ENCODE peak calls at places on chromosomes 16 and 17, in four cellular contexts. M, P, G and V are unnamed samples.

GRCh38 chr17:81018044-81018802 is 16.7 kb upstream of the BAIAP2 start:
- DNase-seq in P (peak), M (no peak), G (no peak), V (no peak)

GRCh38 chr16:88681709-88682451 is 4.4 kb downstream of the SNAI3 start:
- DNase-seq in M (no peak), G (peak), P (no peak), V (no peak)

GRCh38 chr16:72829846-72830620 is 217.9 kb downstream of the ZFHX3 start:
- DNase-seq in P (no peak), M (no peak), G (no peak), V (no peak)

GRCh38 chr17:58637011-58637570 is 54.8 kb downstream of the TEX14 start:
- DNase-seq in P (no peak), M (no peak), G (no peak), V (no peak)

GRCh38 chr17:41049110-41049509 is 2.0 kb upstream of the KRTAP2-1 start:
- DNase-seq in G (no peak), M (no peak), P (peak), V (no peak)

GRCh38 chr16:50611332-50611934 is 63.2 kb downstream of the NKD1 start:
- DNase-seq in P (peak), M (no peak), G (no peak), V (peak)

GRCh38 chr16:57859331-57859730 is 57.0 kb upstream of the KIFC3 start:
- DNase-seq in G (no peak), M (no peak), P (peak), V (peak)

GRCh38 chr17:43713494-43714162 is 45.0 kb downstream of the SOST start:
- DNase-seq in P (peak), G (no peak), M (no peak), V (peak)

GRCh38 chr17:2948721-2949468 is 114.5 kb downstream of the OR1D5 start:
- DNase-seq in P (no peak), G (no peak), M (no peak), V (no peak)

GRCh38 chr16:73043828-73044493 is 4.0 kb downstream of the ZFHX3 start:
- DNase-seq in G (no peak), P (no peak), M (no peak), V (no peak)

GRCh38 chr17:33929181-33929724 is 325.8 kb upstream of the CCL2 start:
- DNase-seq in G (no peak), M (no peak), P (no peak), V (no peak)

GRCh38 chr16:47204736-47205499 is 61.2 kb upstream of the NETO2 start:
- DNase-seq in G (no peak), M (no peak), P (no peak), V (no peak)

GRCh38 chr17:57295526-57296023 is 39.3 kb downstream of the MSI2 start:
- DNase-seq in M (no peak), P (no peak), G (no peak), V (no peak)

GRCh38 chr17:48374650-48375230 is 55.3 kb downstream of the SKAP1 start:
- DNase-seq in P (peak), G (peak), M (no peak), V (peak)

GRCh38 chr16:79316004-79316458 is 284.5 kb downstream of the MAF start:
- DNase-seq in P (no peak), M (peak), G (no peak), V (no peak)

GRCh38 chr17:7750321-7750821 is 32.8 kb downstream of the DNAH2 start:
- DNase-seq in P (peak), G (no peak), M (no peak), V (peak)

GRCh38 chr17:36464765-36465088 is 21.8 kb upstream of the ZNHIT3 start:
- DNase-seq in M (no peak), G (no peak), P (no peak), V (no peak)

GRCh38 chr16:85401917-85402766 is 211.0 kb upstream of the GSE1 start:
- DNase-seq in M (no peak), P (no peak), G (no peak), V (no peak)

GRCh38 chr17:6641374-6641818 is 536 bp downstream of the TXNDC17 start:
- DNase-seq in M (no peak), P (peak), G (no peak), V (peak)

GRCh38 chr17:1229354-1229890 is 40.8 kb upstream of the BHLHA9 start:
- DNase-seq in G (peak), P (no peak), M (no peak), V (no peak)

GRCh38 chr17:72121164-72122001 is 563 bp downstream of the SOX9 start:
- DNase-seq in P (peak), M (no peak), G (no peak), V (peak)

GRCh38 chr16:23088018-23088417 is 61.2 kb downstream of the USP31 start:
- DNase-seq in G (no peak), P (no peak), M (no peak), V (no peak)